ENCODE peak calls at places on chromosomes 7 and 10, in five cellular contexts. Y is stomach, K is BJ, D is amniotic stem cell, V is heart left ventricle. B is an unnamed sample.
A peak's percentile ranks its signal among the peaks of the same experiment; 100 is the strongest.

GRCh38 chr7:98613601-98614425 is 3.3 kb upstream of the NPTX2 start:
- DNase-seq in D (no peak), K (no peak), Y (no peak), V (no peak), B (no peak)

GRCh38 chr7:69429817-69430501 is 168.3 kb upstream of the AUTS2 start:
- DNase-seq in D (no peak), V (peak; percentile 82), Y (no peak), K (no peak), B (peak; percentile 78)

GRCh38 chr7:73577627-73578341 is 595 bp downstream of the TBL2 start:
- DNase-seq in K (no peak), V (peak; percentile 23), Y (no peak), D (no peak), B (peak; percentile 62)

GRCh38 chr10:18229839-18230238 is 89.6 kb downstream of the CACNB2 start:
- DNase-seq in D (no peak), Y (no peak), V (no peak), K (no peak), B (no peak)

GRCh38 chr10:114304566-114305421 is 65.7 kb downstream of the VWA2 start:
- DNase-seq in D (no peak), Y (peak; percentile 59), V (no peak), K (no peak), B (peak; percentile 57)

GRCh38 chr7:128380807-128381130 is 19.3 kb upstream of the PRRT4 start:
- DNase-seq in K (no peak), D (no peak), V (no peak), Y (no peak), B (no peak)

GRCh38 chr10:26931223-26931622 is 70.5 kb upstream of the ABI1 start:
- DNase-seq in D (no peak), Y (peak; percentile 57), K (no peak), V (no peak), B (no peak)

GRCh38 chr7:7418997-7419396 is 116.7 kb downstream of the COL28A1 start:
- DNase-seq in K (no peak), Y (no peak), V (no peak), D (no peak), B (no peak)

GRCh38 chr10:11568578-11568977 is 42.9 kb downstream of the USP6NL start:
- DNase-seq in Y (no peak), V (no peak), K (no peak), D (no peak), B (no peak)

GRCh38 chr7:98105942-98106544 is 619 bp upstream of the LMTK2 start:
- DNase-seq in Y (no peak), D (no peak), V (no peak), K (no peak), B (no peak)

GRCh38 chr10:86535057-86535882 is 13.7 kb upstream of the WAPL start:
- DNase-seq in Y (peak; percentile 92), K (no peak), D (no peak), V (peak; percentile 92), B (peak; percentile 66)

GRCh38 chr10:109430844-109431243 is 492.5 kb downstream of the XPNPEP1 start:
- DNase-seq in V (no peak), K (no peak), Y (no peak), D (no peak), B (no peak)

GRCh38 chr10:61975107-61975932 is 73.8 kb downstream of the ARID5B start:
- DNase-seq in Y (no peak), D (peak; percentile 30), K (peak; percentile 60), V (no peak), B (no peak)

GRCh38 chr7:106047818-106048490 is 64.2 kb downstream of the SYPL1 start:
- DNase-seq in K (no peak), V (no peak), D (no peak), Y (no peak), B (no peak)

GRCh38 chr7:140062528-140063299 is at the start of gene PARP12:
- DNase-seq in V (peak; percentile 96), D (peak; percentile 41), K (no peak), Y (peak; percentile 93), B (peak; percentile 86)

GRCh38 chr10:115558252-115558651 is 465.1 kb downstream of the ATRNL1 start:
- DNase-seq in Y (no peak), V (no peak), D (no peak), K (no peak), B (no peak)

GRCh38 chr10:109968954-109969644 is 38.7 kb upstream of the ADD3 start:
- DNase-seq in Y (peak; percentile 44), D (no peak), V (no peak), K (no peak), B (no peak)

GRCh38 chr7:7738177-7738576 is 19.8 kb upstream of the RPA3 start:
- DNase-seq in K (no peak), V (no peak), D (no peak), Y (no peak), B (no peak)

GRCh38 chr7:94580601-94581000 is 71.0 kb downstream of the CASD1 start:
- DNase-seq in K (peak; percentile 26), V (no peak), D (no peak), Y (no peak), B (no peak)

GRCh38 chr10:15863733-15864132 is 3.4 kb upstream of the MINDY3 start:
- DNase-seq in V (no peak), Y (no peak), K (no peak), D (no peak), B (no peak)

GRCh38 chr10:75664968-75665367 is 233.5 kb downstream of the LRMDA start:
- DNase-seq in Y (no peak), D (no peak), K (no peak), V (no peak), B (no peak)

GRCh38 chr7:26460326-26460725 is 168.7 kb downstream of the SNX10 start:
- DNase-seq in Y (no peak), K (no peak), V (no peak), D (no peak), B (no peak)

GRCh38 chr7:32347244-32347828 is 142.8 kb downstream of the LSM5 start:
- DNase-seq in D (no peak), K (no peak), V (no peak), Y (no peak), B (no peak)

GRCh38 chr10:7199152-7199760 is 211.6 kb downstream of the SFMBT2 start:
- DNase-seq in V (no peak), K (peak; percentile 4), D (no peak), Y (no peak), B (no peak)

B was measured in ureter.